ENCODE peak calls at places on chromosomes 13 and 19, in seven cellular contexts. One of them, this sample, is unnamed.

GRCh38 chr13:23741879-23742510 is 147.2 kb downstream of the MIPEP start:
- DNase-seq in activated T-cell treated with anti-CD3 and anti-CD28 coated beads, Interleukin-2, amount 50 U/mL, for 48 hours: no peak
- DNase-seq in iris pigment epithelial cell: no peak
- DNase-seq in D341Med: peak
- DNase-seq in MV-4-11: no peak
- DNase-seq in Right ventricle myocardium superior: no peak
- DNase-seq in neuronal stem cell: peak
- DNase-seq in this sample: no peak

GRCh38 chr13:50403311-50403710 is 388.1 kb downstream of the KCNRG start:
- DNase-seq in Right ventricle myocardium superior: no peak
- DNase-seq in D341Med: no peak
- DNase-seq in iris pigment epithelial cell: no peak
- DNase-seq in MV-4-11: no peak
- DNase-seq in activated T-cell treated with anti-CD3 and anti-CD28 coated beads, Interleukin-2, amount 50 U/mL, for 48 hours: no peak
- DNase-seq in neuronal stem cell: no peak
- DNase-seq in this sample: no peak

GRCh38 chr19:16328824-16329482 is 4.3 kb downstream of the KLF2 start:
- DNase-seq in MV-4-11: peak
- DNase-seq in Right ventricle myocardium superior: no peak
- DNase-seq in activated T-cell treated with anti-CD3 and anti-CD28 coated beads, Interleukin-2, amount 50 U/mL, for 48 hours: no peak
- DNase-seq in D341Med: no peak
- DNase-seq in iris pigment epithelial cell: no peak
- DNase-seq in neuronal stem cell: no peak
- DNase-seq in this sample: peak

GRCh38 chr19:37403403-37403802 is 32.5 kb downstream of the ZNF527 start:
- DNase-seq in iris pigment epithelial cell: no peak
- DNase-seq in neuronal stem cell: no peak
- DNase-seq in Right ventricle myocardium superior: no peak
- DNase-seq in MV-4-11: no peak
- DNase-seq in activated T-cell treated with anti-CD3 and anti-CD28 coated beads, Interleukin-2, amount 50 U/mL, for 48 hours: no peak
- DNase-seq in D341Med: no peak
- DNase-seq in this sample: no peak

GRCh38 chr13:23289917-23290357 is 109.2 kb downstream of the SGCG start:
- DNase-seq in Right ventricle myocardium superior: no peak
- DNase-seq in iris pigment epithelial cell: peak
- DNase-seq in activated T-cell treated with anti-CD3 and anti-CD28 coated beads, Interleukin-2, amount 50 U/mL, for 48 hours: no peak
- DNase-seq in neuronal stem cell: no peak
- DNase-seq in D341Med: no peak
- DNase-seq in MV-4-11: no peak
- DNase-seq in this sample: no peak

GRCh38 chr19:44570984-44571684 is 41.7 kb upstream of the CEACAM20 start:
- DNase-seq in MV-4-11: peak
- DNase-seq in neuronal stem cell: peak
- DNase-seq in D341Med: peak
- DNase-seq in Right ventricle myocardium superior: no peak
- DNase-seq in activated T-cell treated with anti-CD3 and anti-CD28 coated beads, Interleukin-2, amount 50 U/mL, for 48 hours: peak
- DNase-seq in iris pigment epithelial cell: peak
- DNase-seq in this sample: peak

GRCh38 chr13:51317262-51317661 is 22.2 kb upstream of the SERPINE3 start:
- DNase-seq in iris pigment epithelial cell: peak
- DNase-seq in activated T-cell treated with anti-CD3 and anti-CD28 coated beads, Interleukin-2, amount 50 U/mL, for 48 hours: no peak
- DNase-seq in D341Med: no peak
- DNase-seq in MV-4-11: no peak
- DNase-seq in neuronal stem cell: no peak
- DNase-seq in Right ventricle myocardium superior: no peak
- DNase-seq in this sample: no peak

GRCh38 chr19:33248954-33249613 is 23.4 kb upstream of the SLC7A10 start:
- DNase-seq in D341Med: no peak
- DNase-seq in iris pigment epithelial cell: no peak
- DNase-seq in Right ventricle myocardium superior: peak
- DNase-seq in MV-4-11: peak
- DNase-seq in activated T-cell treated with anti-CD3 and anti-CD28 coated beads, Interleukin-2, amount 50 U/mL, for 48 hours: no peak
- DNase-seq in neuronal stem cell: no peak
- DNase-seq in this sample: no peak

GRCh38 chr19:7550987-7551761 is 15.7 kb downstream of the PNPLA6 start:
- DNase-seq in neuronal stem cell: peak
- DNase-seq in D341Med: peak
- DNase-seq in MV-4-11: no peak
- DNase-seq in iris pigment epithelial cell: peak
- DNase-seq in Right ventricle myocardium superior: peak
- DNase-seq in activated T-cell treated with anti-CD3 and anti-CD28 coated beads, Interleukin-2, amount 50 U/mL, for 48 hours: peak
- DNase-seq in this sample: peak

GRCh38 chr13:33524086-33524485 is 238.5 kb upstream of the STARD13 start:
- DNase-seq in Right ventricle myocardium superior: no peak
- DNase-seq in MV-4-11: no peak
- DNase-seq in neuronal stem cell: no peak
- DNase-seq in activated T-cell treated with anti-CD3 and anti-CD28 coated beads, Interleukin-2, amount 50 U/mL, for 48 hours: no peak
- DNase-seq in D341Med: no peak
- DNase-seq in iris pigment epithelial cell: peak
- DNase-seq in this sample: no peak

GRCh38 chr19:35254341-35255297 is 5.8 kb downstream of the LSR start:
- DNase-seq in Right ventricle myocardium superior: no peak
- DNase-seq in activated T-cell treated with anti-CD3 and anti-CD28 coated beads, Interleukin-2, amount 50 U/mL, for 48 hours: peak
- DNase-seq in D341Med: peak
- DNase-seq in MV-4-11: no peak
- DNase-seq in neuronal stem cell: no peak
- DNase-seq in iris pigment epithelial cell: no peak
- DNase-seq in this sample: no peak

GRCh38 chr19:16315825-16316505 is 8.7 kb upstream of the KLF2 start:
- DNase-seq in activated T-cell treated with anti-CD3 and anti-CD28 coated beads, Interleukin-2, amount 50 U/mL, for 48 hours: no peak
- DNase-seq in D341Med: no peak
- DNase-seq in neuronal stem cell: no peak
- DNase-seq in iris pigment epithelial cell: peak
- DNase-seq in MV-4-11: peak
- DNase-seq in Right ventricle myocardium superior: peak
- DNase-seq in this sample: no peak

GRCh38 chr19:35843676-35844481 is 8.4 kb downstream of the NPHS1 start:
- DNase-seq in iris pigment epithelial cell: no peak
- DNase-seq in Right ventricle myocardium superior: no peak
- DNase-seq in activated T-cell treated with anti-CD3 and anti-CD28 coated beads, Interleukin-2, amount 50 U/mL, for 48 hours: no peak
- DNase-seq in D341Med: peak
- DNase-seq in neuronal stem cell: no peak
- DNase-seq in MV-4-11: peak
- DNase-seq in this sample: peak

GRCh38 chr19:6015841-6016545 is 38.1 kb upstream of the RANBP3 start:
- DNase-seq in D341Med: peak
- DNase-seq in activated T-cell treated with anti-CD3 and anti-CD28 coated beads, Interleukin-2, amount 50 U/mL, for 48 hours: no peak
- DNase-seq in Right ventricle myocardium superior: no peak
- DNase-seq in MV-4-11: no peak
- DNase-seq in iris pigment epithelial cell: no peak
- DNase-seq in neuronal stem cell: no peak
- DNase-seq in this sample: no peak

GRCh38 chr13:38417241-38417640 is 67.6 kb downstream of the UFM1 start:
- DNase-seq in neuronal stem cell: no peak
- DNase-seq in Right ventricle myocardium superior: no peak
- DNase-seq in iris pigment epithelial cell: peak
- DNase-seq in activated T-cell treated with anti-CD3 and anti-CD28 coated beads, Interleukin-2, amount 50 U/mL, for 48 hours: no peak
- DNase-seq in MV-4-11: no peak
- DNase-seq in D341Med: no peak
- DNase-seq in this sample: no peak

GRCh38 chr13:110455941-110456340 is 105.6 kb downstream of the RAB20 start:
- DNase-seq in Right ventricle myocardium superior: peak
- DNase-seq in activated T-cell treated with anti-CD3 and anti-CD28 coated beads, Interleukin-2, amount 50 U/mL, for 48 hours: peak
- DNase-seq in iris pigment epithelial cell: peak
- DNase-seq in neuronal stem cell: peak
- DNase-seq in D341Med: peak
- DNase-seq in MV-4-11: peak
- DNase-seq in this sample: peak

GRCh38 chr19:22606954-22607652 is 27.0 kb upstream of the ZNF492 start:
- DNase-seq in Right ventricle myocardium superior: no peak
- DNase-seq in D341Med: no peak
- DNase-seq in neuronal stem cell: no peak
- DNase-seq in iris pigment epithelial cell: no peak
- DNase-seq in activated T-cell treated with anti-CD3 and anti-CD28 coated beads, Interleukin-2, amount 50 U/mL, for 48 hours: no peak
- DNase-seq in MV-4-11: no peak
- DNase-seq in this sample: no peak

GRCh38 chr19:850221-850978 is 1.7 kb upstream of the ELANE start:
- DNase-seq in activated T-cell treated with anti-CD3 and anti-CD28 coated beads, Interleukin-2, amount 50 U/mL, for 48 hours: no peak
- DNase-seq in iris pigment epithelial cell: peak
- DNase-seq in neuronal stem cell: no peak
- DNase-seq in MV-4-11: peak
- DNase-seq in D341Med: peak
- DNase-seq in Right ventricle myocardium superior: peak
- DNase-seq in this sample: no peak

GRCh38 chr13:95643814-95644598 is 500 bp downstream of the DZIP1 start:
- DNase-seq in MV-4-11: no peak
- DNase-seq in iris pigment epithelial cell: peak
- DNase-seq in D341Med: peak
- DNase-seq in Right ventricle myocardium superior: no peak
- DNase-seq in neuronal stem cell: no peak
- DNase-seq in activated T-cell treated with anti-CD3 and anti-CD28 coated beads, Interleukin-2, amount 50 U/mL, for 48 hours: peak
- DNase-seq in this sample: peak

GRCh38 chr13:27918041-27918917 is 1.5 kb upstream of the PDX1 start:
- DNase-seq in Right ventricle myocardium superior: no peak
- DNase-seq in activated T-cell treated with anti-CD3 and anti-CD28 coated beads, Interleukin-2, amount 50 U/mL, for 48 hours: no peak
- DNase-seq in D341Med: no peak
- DNase-seq in neuronal stem cell: peak
- DNase-seq in MV-4-11: no peak
- DNase-seq in iris pigment epithelial cell: no peak
- DNase-seq in this sample: no peak

GRCh38 chr13:98207411-98207810 is 30.3 kb upstream of the RNF113B start:
- DNase-seq in MV-4-11: no peak
- DNase-seq in neuronal stem cell: no peak
- DNase-seq in activated T-cell treated with anti-CD3 and anti-CD28 coated beads, Interleukin-2, amount 50 U/mL, for 48 hours: no peak
- DNase-seq in Right ventricle myocardium superior: no peak
- DNase-seq in D341Med: no peak
- DNase-seq in iris pigment epithelial cell: peak
- DNase-seq in this sample: no peak

GRCh38 chr19:47542030-47542475 is 27.2 kb upstream of the NAPA start:
- DNase-seq in iris pigment epithelial cell: peak
- DNase-seq in neuronal stem cell: no peak
- DNase-seq in activated T-cell treated with anti-CD3 and anti-CD28 coated beads, Interleukin-2, amount 50 U/mL, for 48 hours: no peak
- DNase-seq in MV-4-11: no peak
- DNase-seq in Right ventricle myocardium superior: no peak
- DNase-seq in D341Med: no peak
- DNase-seq in this sample: no peak

GRCh38 chr13:24134772-24135171 is 25.7 kb upstream of the SPATA13 start:
- DNase-seq in D341Med: no peak
- DNase-seq in iris pigment epithelial cell: no peak
- DNase-seq in neuronal stem cell: no peak
- DNase-seq in Right ventricle myocardium superior: no peak
- DNase-seq in MV-4-11: no peak
- DNase-seq in activated T-cell treated with anti-CD3 and anti-CD28 coated beads, Interleukin-2, amount 50 U/mL, for 48 hours: no peak
- DNase-seq in this sample: no peak

GRCh38 chr13:40476175-40476958 is 190.1 kb downstream of the FOXO1 start:
- DNase-seq in MV-4-11: no peak
- DNase-seq in neuronal stem cell: no peak
- DNase-seq in Right ventricle myocardium superior: no peak
- DNase-seq in D341Med: no peak
- DNase-seq in activated T-cell treated with anti-CD3 and anti-CD28 coated beads, Interleukin-2, amount 50 U/mL, for 48 hours: no peak
- DNase-seq in iris pigment epithelial cell: no peak
- DNase-seq in this sample: no peak

GRCh38 chr19:30253581-30253996 is 118.6 kb upstream of the ZNF536 start:
- DNase-seq in MV-4-11: peak
- DNase-seq in Right ventricle myocardium superior: no peak
- DNase-seq in iris pigment epithelial cell: no peak
- DNase-seq in D341Med: peak
- DNase-seq in activated T-cell treated with anti-CD3 and anti-CD28 coated beads, Interleukin-2, amount 50 U/mL, for 48 hours: no peak
- DNase-seq in neuronal stem cell: no peak
- DNase-seq in this sample: peak

GRCh38 chr19:56273563-56274117 is 1.1 kb downstream of the EDDM13 start:
- DNase-seq in MV-4-11: no peak
- DNase-seq in iris pigment epithelial cell: peak
- DNase-seq in activated T-cell treated with anti-CD3 and anti-CD28 coated beads, Interleukin-2, amount 50 U/mL, for 48 hours: no peak
- DNase-seq in D341Med: no peak
- DNase-seq in Right ventricle myocardium superior: no peak
- DNase-seq in neuronal stem cell: no peak
- DNase-seq in this sample: no peak

This sample was measured in HAP-1.